ENCODE peak calls at places on chromosomes 4 and X, in seven cellular contexts. One of them, this sample, is unnamed.

GRCh38 chrX:38561951-38562719 is 793 bp downstream of the TSPAN7 start:
- DNase-seq in activated CD4-positive, alpha-beta T cell treated with anti-CD3 and anti-CD28 coated beads, Interleukin-2, amount 10 ng/mL, durations not matched to agents 7 days and 5 days: no peak
- DNase-seq in RPMI7951: no peak
- DNase-seq in stimulated activated CD4-positive, alpha-beta T cell treated with anti-CD3 and anti-CD28 coated beads, Interleukin-4, amount 100 ng/mL, for 24 hours: no peak
- DNase-seq in HEK293T: peak
- DNase-seq in NCI-H510A treated with DMSO at 0.1 percent for 48 hours: peak
- DNase-seq in cardiac muscle cell: no peak
- DNase-seq in this sample: peak

GRCh38 chr4:44210750-44211149 is 237.9 kb downstream of the KCTD8 start:
- DNase-seq in activated CD4-positive, alpha-beta T cell treated with anti-CD3 and anti-CD28 coated beads, Interleukin-2, amount 10 ng/mL, durations not matched to agents 7 days and 5 days: no peak
- DNase-seq in RPMI7951: no peak
- DNase-seq in stimulated activated CD4-positive, alpha-beta T cell treated with anti-CD3 and anti-CD28 coated beads, Interleukin-4, amount 100 ng/mL, for 24 hours: no peak
- DNase-seq in HEK293T: no peak
- DNase-seq in NCI-H510A treated with DMSO at 0.1 percent for 48 hours: no peak
- DNase-seq in cardiac muscle cell: no peak
- DNase-seq in this sample: no peak

GRCh38 chr4:169791064-169791463 is 33.3 kb upstream of the HPF1 start:
- DNase-seq in activated CD4-positive, alpha-beta T cell treated with anti-CD3 and anti-CD28 coated beads, Interleukin-2, amount 10 ng/mL, durations not matched to agents 7 days and 5 days: no peak
- DNase-seq in RPMI7951: no peak
- DNase-seq in stimulated activated CD4-positive, alpha-beta T cell treated with anti-CD3 and anti-CD28 coated beads, Interleukin-4, amount 100 ng/mL, for 24 hours: no peak
- DNase-seq in HEK293T: no peak
- DNase-seq in NCI-H510A treated with DMSO at 0.1 percent for 48 hours: no peak
- DNase-seq in cardiac muscle cell: no peak
- DNase-seq in this sample: no peak

GRCh38 chr4:10575414-10575813 is 109.2 kb downstream of the CLNK start:
- DNase-seq in activated CD4-positive, alpha-beta T cell treated with anti-CD3 and anti-CD28 coated beads, Interleukin-2, amount 10 ng/mL, durations not matched to agents 7 days and 5 days: no peak
- DNase-seq in RPMI7951: no peak
- DNase-seq in stimulated activated CD4-positive, alpha-beta T cell treated with anti-CD3 and anti-CD28 coated beads, Interleukin-4, amount 100 ng/mL, for 24 hours: no peak
- DNase-seq in HEK293T: no peak
- DNase-seq in NCI-H510A treated with DMSO at 0.1 percent for 48 hours: no peak
- DNase-seq in cardiac muscle cell: no peak
- DNase-seq in this sample: no peak

GRCh38 chr4:176735300-176735699 is 57.4 kb downstream of the VEGFC start:
- DNase-seq in activated CD4-positive, alpha-beta T cell treated with anti-CD3 and anti-CD28 coated beads, Interleukin-2, amount 10 ng/mL, durations not matched to agents 7 days and 5 days: no peak
- DNase-seq in RPMI7951: peak
- DNase-seq in stimulated activated CD4-positive, alpha-beta T cell treated with anti-CD3 and anti-CD28 coated beads, Interleukin-4, amount 100 ng/mL, for 24 hours: no peak
- DNase-seq in HEK293T: no peak
- DNase-seq in NCI-H510A treated with DMSO at 0.1 percent for 48 hours: no peak
- DNase-seq in cardiac muscle cell: peak
- DNase-seq in this sample: no peak

GRCh38 chr4:26388671-26389070 is 67.9 kb downstream of the RBPJ start:
- DNase-seq in activated CD4-positive, alpha-beta T cell treated with anti-CD3 and anti-CD28 coated beads, Interleukin-2, amount 10 ng/mL, durations not matched to agents 7 days and 5 days: no peak
- DNase-seq in RPMI7951: no peak
- DNase-seq in stimulated activated CD4-positive, alpha-beta T cell treated with anti-CD3 and anti-CD28 coated beads, Interleukin-4, amount 100 ng/mL, for 24 hours: no peak
- DNase-seq in HEK293T: no peak
- DNase-seq in NCI-H510A treated with DMSO at 0.1 percent for 48 hours: no peak
- DNase-seq in cardiac muscle cell: no peak
- DNase-seq in this sample: no peak

GRCh38 chrX:102345916-102346315 is 93.9 kb downstream of the NXF2B start:
- DNase-seq in activated CD4-positive, alpha-beta T cell treated with anti-CD3 and anti-CD28 coated beads, Interleukin-2, amount 10 ng/mL, durations not matched to agents 7 days and 5 days: peak
- DNase-seq in RPMI7951: peak
- DNase-seq in stimulated activated CD4-positive, alpha-beta T cell treated with anti-CD3 and anti-CD28 coated beads, Interleukin-4, amount 100 ng/mL, for 24 hours: peak
- DNase-seq in HEK293T: peak
- DNase-seq in NCI-H510A treated with DMSO at 0.1 percent for 48 hours: no peak
- DNase-seq in cardiac muscle cell: peak
- DNase-seq in this sample: peak

GRCh38 chr4:143489116-143489515 is 24.4 kb upstream of the SMARCA5 start:
- DNase-seq in activated CD4-positive, alpha-beta T cell treated with anti-CD3 and anti-CD28 coated beads, Interleukin-2, amount 10 ng/mL, durations not matched to agents 7 days and 5 days: no peak
- DNase-seq in RPMI7951: peak
- DNase-seq in stimulated activated CD4-positive, alpha-beta T cell treated with anti-CD3 and anti-CD28 coated beads, Interleukin-4, amount 100 ng/mL, for 24 hours: no peak
- DNase-seq in HEK293T: no peak
- DNase-seq in NCI-H510A treated with DMSO at 0.1 percent for 48 hours: no peak
- DNase-seq in cardiac muscle cell: no peak
- DNase-seq in this sample: no peak

GRCh38 chrX:2654436-2655340 is 36.4 kb upstream of the CD99 start:
- DNase-seq in activated CD4-positive, alpha-beta T cell treated with anti-CD3 and anti-CD28 coated beads, Interleukin-2, amount 10 ng/mL, durations not matched to agents 7 days and 5 days: no peak
- DNase-seq in RPMI7951: no peak
- DNase-seq in stimulated activated CD4-positive, alpha-beta T cell treated with anti-CD3 and anti-CD28 coated beads, Interleukin-4, amount 100 ng/mL, for 24 hours: no peak
- DNase-seq in HEK293T: no peak
- DNase-seq in NCI-H510A treated with DMSO at 0.1 percent for 48 hours: no peak
- DNase-seq in cardiac muscle cell: no peak
- DNase-seq in this sample: no peak